ENCODE peak calls at places on chromosome 1, in nine cellular contexts. N, S, Q, J, Y, E, L, F and T are unnamed samples.

GRCh38 chr1:9231648-9232332 is 2.8 kb upstream of the H6PD start:
- DNase-seq in L (no peak), F (no peak), Y (peak; percentile 34), J (no peak), N (no peak), Q (no peak), S (no peak), E (no peak), T (no peak)

GRCh38 chr1:7813677-7814373 is 29.7 kb downstream of the PER3 start:
- DNase-seq in Q (no peak), L (no peak), S (no peak), Y (no peak), N (no peak), F (no peak), E (no peak), J (no peak), T (no peak)

GRCh38 chr1:204073837-204074273 is 940 bp downstream of the SOX13 start:
- DNase-seq in Y (no peak), Q (no peak), E (no peak), J (no peak), F (no peak), L (no peak), N (no peak), S (no peak), T (no peak)

GRCh38 chr1:60809204-60809985 is 273.0 kb upstream of the NFIA start:
- DNase-seq in E (no peak), S (no peak), J (no peak), N (no peak), L (no peak), Y (no peak), Q (no peak), F (no peak), T (no peak)

GRCh38 chr1:99993468-99993845 is 23.7 kb downstream of the SLC35A3 start:
- DNase-seq in N (no peak), E (no peak), S (no peak), F (no peak), L (peak; percentile 51), Q (no peak), Y (no peak), J (no peak), T (no peak)

GRCh38 chr1:53294557-53294956 is 33.3 kb downstream of the LRP8 start:
- DNase-seq in L (peak; percentile 42), E (no peak), N (no peak), Y (no peak), S (no peak), J (no peak), F (no peak), Q (no peak), T (no peak)

GRCh38 chr1:68255301-68255700 is 23.0 kb upstream of the WLS start:
- DNase-seq in Q (no peak), S (no peak), F (no peak), Y (no peak), E (peak; percentile 33), L (no peak), J (no peak), N (no peak), T (no peak)

GRCh38 chr1:54275349-54275748 is 75.4 kb downstream of the MRPL37 start:
- DNase-seq in S (peak; percentile 72), J (peak; percentile 33), F (no peak), L (no peak), Q (no peak), N (peak; percentile 87), Y (no peak), E (no peak), T (peak; percentile 74)

GRCh38 chr1:196608401-196609113 is at the start of gene KCNT2:
- DNase-seq in F (peak; percentile 99), L (peak; percentile 38), Y (peak; percentile 71), N (peak; percentile 83), S (peak; percentile 25), J (peak; percentile 52), Q (no peak), E (no peak), T (peak; percentile 12)

GRCh38 chr1:179530352-179530751 is 45.4 kb downstream of the NPHS2 start:
- DNase-seq in E (no peak), S (no peak), L (no peak), J (no peak), Y (no peak), Q (no peak), N (no peak), F (peak; percentile 18), T (no peak)

GRCh38 chr1:12475158-12475934 is 142.7 kb downstream of the DHRS3 start:
- DNase-seq in Y (no peak), Q (no peak), F (no peak), J (peak; percentile 35), N (no peak), S (no peak), L (peak; percentile 70), E (peak; percentile 32), T (peak; percentile 85)

GRCh38 chr1:151175036-151175741 is 592 bp downstream of the TMOD4 start:
- DNase-seq in F (no peak), J (no peak), L (no peak), S (no peak), N (no peak), E (no peak), Y (peak; percentile 19), Q (no peak), T (no peak)

GRCh38 chr1:6007318-6008083 is 15.3 kb upstream of the NPHP4 start:
- DNase-seq in N (no peak), Y (peak; percentile 82), S (no peak), J (no peak), Q (no peak), L (peak; percentile 83), E (no peak), F (peak; percentile 33), T (no peak)

GRCh38 chr1:183726825-183727224 is 73.7 kb upstream of the APOBEC4 start:
- DNase-seq in Y (no peak), S (no peak), L (no peak), E (no peak), F (no peak), J (no peak), N (no peak), Q (no peak), T (no peak)

GRCh38 chr1:162033445-162033844 is 9.8 kb upstream of the OLFML2B start:
- DNase-seq in N (no peak), J (no peak), E (no peak), L (no peak), Q (no peak), S (no peak), Y (no peak), F (no peak), T (no peak)

DNA sequence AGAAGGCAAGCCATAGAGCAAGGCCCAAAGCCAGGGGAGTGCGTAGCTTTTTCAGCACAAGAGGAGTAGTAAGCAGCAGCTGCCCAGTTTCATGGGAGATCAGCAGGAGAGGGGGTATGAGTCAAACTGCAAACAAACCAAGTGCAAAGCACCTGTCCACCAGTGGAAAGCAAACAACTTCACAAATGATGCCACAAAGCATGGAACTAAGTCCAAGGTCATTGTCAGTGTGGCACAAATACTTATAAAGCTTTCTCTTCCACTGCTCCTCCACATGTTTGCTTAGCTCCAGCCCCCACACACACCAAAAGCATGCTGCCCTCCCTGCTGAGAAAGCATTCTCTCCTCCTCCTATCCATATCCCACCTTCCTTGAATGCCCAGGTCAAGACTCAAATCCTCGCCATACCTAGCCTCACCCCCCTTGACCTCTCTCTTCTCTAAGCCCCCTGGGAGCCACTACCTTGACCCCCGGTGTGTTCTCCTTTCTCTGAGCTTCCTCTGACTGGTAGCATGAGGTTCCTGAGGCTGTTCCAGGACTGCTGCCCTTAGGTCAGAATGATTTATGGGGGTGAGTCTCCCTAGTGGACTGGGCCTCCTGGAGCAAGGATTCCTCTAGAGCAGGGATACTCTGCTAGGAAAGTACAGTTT is 70.4 kb downstream of the DMAP1 start:
- DNase-seq in S (no peak), E (no peak), J (peak; percentile 44), Q (no peak), L (no peak), F (no peak), Y (no peak), N (no peak), T (no peak)
- TF ChIP-seq POLR2AphosphoS5 in S (no peak), E (no peak), J (no peak), Q (no peak), L (no peak), F (no peak), Y (no peak), N (no peak), T (no peak)

GRCh38 chr1:173427146-173428054 is 49.7 kb upstream of the PRDX6 start:
- DNase-seq in F (no peak), N (no peak), E (no peak), Y (no peak), J (no peak), L (no peak), Q (no peak), S (no peak), T (no peak)

GRCh38 chr1:173424137-173424536 is 53.0 kb upstream of the PRDX6 start:
- DNase-seq in F (no peak), J (no peak), Y (no peak), E (no peak), N (no peak), S (no peak), L (peak; percentile 34), Q (no peak), T (no peak)

GRCh38 chr1:173423326-173423725 is 53.8 kb upstream of the PRDX6 start:
- DNase-seq in E (no peak), F (no peak), N (no peak), Q (no peak), J (no peak), L (no peak), Y (no peak), S (no peak), T (no peak)

GRCh38 chr1:173424786-173425407 is 52.2 kb upstream of the PRDX6 start:
- DNase-seq in Y (no peak), L (no peak), Q (no peak), N (no peak), E (no peak), S (no peak), J (no peak), F (no peak), T (no peak)

DNA sequence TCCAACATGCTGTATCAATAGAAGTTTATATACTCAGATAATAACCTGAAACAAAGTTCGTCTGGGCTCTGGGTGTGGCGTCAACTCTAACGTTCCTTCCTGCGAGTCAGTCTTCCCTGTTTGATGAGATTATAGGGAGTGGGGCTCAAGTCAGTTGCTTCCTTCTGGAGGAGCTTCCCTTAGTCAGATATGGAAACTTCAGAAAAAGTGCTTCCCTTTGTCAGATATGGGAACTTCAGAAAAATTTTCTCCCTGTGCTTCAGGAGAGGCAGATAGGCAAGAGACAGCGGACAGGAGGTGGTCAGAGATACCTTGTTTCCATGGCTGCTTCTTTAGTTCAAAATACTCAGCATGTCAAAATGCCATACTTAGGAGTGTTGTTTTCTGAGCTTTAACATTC is 51.1 kb upstream of the PRDX6 start:
- DNase-seq in Q (no peak), N (no peak), S (no peak), J (no peak), E (no peak), F (no peak), L (peak; percentile 69), Y (no peak), T (no peak)
- H3K4me3 ChIP-seq in Q (peak overlapping the region; percentile 15), N (no peak overlapping the region), S (no peak overlapping the region), J (no peak overlapping the region), E (no peak overlapping the region), F (no peak overlapping the region), L (no peak overlapping the region), Y (no peak overlapping the region), T (no peak overlapping the region)

GRCh38 chr1:35187816-35188342 is 5.1 kb downstream of the SFPQ start:
- DNase-seq in N (no peak), Y (no peak), J (no peak), S (no peak), E (no peak), L (no peak), Q (no peak), F (no peak), T (no peak)
- TF ChIP-seq POLR2AphosphoS5 in N (no peak), Y (no peak), J (no peak), S (no peak), E (no peak), L (peak; percentile 40), Q (no peak), F (no peak), T (no peak)

GRCh38 chr1:3654549-3655281 is 2.4 kb downstream of the TP73 start:
- DNase-seq in L (no peak), S (no peak), Q (no peak), E (no peak), F (no peak), N (peak; percentile 25), J (no peak), Y (peak; percentile 66), T (no peak)
- H3K4me3 ChIP-seq in L (no peak overlapping the region), S (no peak overlapping the region), Q (no peak overlapping the region), E (no peak overlapping the region), F (no peak overlapping the region), N (no peak overlapping the region), J (no peak overlapping the region), Y (no peak overlapping the region), T (no peak overlapping the region)